ENCODE peak calls at places on chromosomes 1 and 21, in ten cellular contexts. One of them, this sample, is unnamed.

GRCh38 chr1:204493882-204494280 is 724 bp downstream of the PIK3C2B start:
- DNase-seq in activated CD8-positive, alpha-beta memory T cell treated with anti-CD3 and anti-CD28 coated beads, Interleukin-2, amount 50 U/mL, for 48 hours: peak
- DNase-seq in skeletal muscle cell: no peak
- DNase-seq in T follicular helper cell: peak
- DNase-seq in brain microvascular endothelial cell: peak
- DNase-seq in Panc1: no peak
- DNase-seq in hypothalamus: peak
- DNase-seq in AG08395: no peak
- DNase-seq in progenitor cell of endocrine pancreas: peak
- DNase-seq in stimulated activated CD8-positive, alpha-beta memory T cell treated with anti-CD3 and anti-CD28 coated beads, Interleukin-2, amount 100 ng/mL, for 1 hour: no peak
- DNase-seq in this sample: peak

GRCh38 chr1:88079036-88079435 is 605.0 kb upstream of the PKN2 start:
- DNase-seq in brain microvascular endothelial cell: no peak
- DNase-seq in T follicular helper cell: no peak
- DNase-seq in skeletal muscle cell: no peak
- DNase-seq in hypothalamus: no peak
- DNase-seq in progenitor cell of endocrine pancreas: no peak
- DNase-seq in stimulated activated CD8-positive, alpha-beta memory T cell treated with anti-CD3 and anti-CD28 coated beads, Interleukin-2, amount 100 ng/mL, for 1 hour: no peak
- DNase-seq in Panc1: no peak
- DNase-seq in activated CD8-positive, alpha-beta memory T cell treated with anti-CD3 and anti-CD28 coated beads, Interleukin-2, amount 50 U/mL, for 48 hours: no peak
- DNase-seq in AG08395: no peak
- DNase-seq in this sample: no peak

GRCh38 chr1:214314178-214314843 is 33.4 kb downstream of the SMYD2 start:
- DNase-seq in stimulated activated CD8-positive, alpha-beta memory T cell treated with anti-CD3 and anti-CD28 coated beads, Interleukin-2, amount 100 ng/mL, for 1 hour: no peak
- DNase-seq in hypothalamus: no peak
- DNase-seq in activated CD8-positive, alpha-beta memory T cell treated with anti-CD3 and anti-CD28 coated beads, Interleukin-2, amount 50 U/mL, for 48 hours: no peak
- DNase-seq in T follicular helper cell: no peak
- DNase-seq in progenitor cell of endocrine pancreas: no peak
- DNase-seq in brain microvascular endothelial cell: no peak
- DNase-seq in skeletal muscle cell: no peak
- DNase-seq in AG08395: no peak
- DNase-seq in Panc1: no peak
- DNase-seq in this sample: no peak

GRCh38 chr1:205531191-205532025 is 26.9 kb downstream of the CDK18 start:
- DNase-seq in Panc1: no peak
- DNase-seq in brain microvascular endothelial cell: no peak
- DNase-seq in hypothalamus: no peak
- DNase-seq in skeletal muscle cell: no peak
- DNase-seq in progenitor cell of endocrine pancreas: no peak
- DNase-seq in AG08395: no peak
- DNase-seq in T follicular helper cell: no peak
- DNase-seq in stimulated activated CD8-positive, alpha-beta memory T cell treated with anti-CD3 and anti-CD28 coated beads, Interleukin-2, amount 100 ng/mL, for 1 hour: no peak
- DNase-seq in activated CD8-positive, alpha-beta memory T cell treated with anti-CD3 and anti-CD28 coated beads, Interleukin-2, amount 50 U/mL, for 48 hours: no peak
- DNase-seq in this sample: no peak

GRCh38 chr1:94858276-94858675 is 38.1 kb downstream of the SLC44A3 start:
- DNase-seq in T follicular helper cell: no peak
- DNase-seq in hypothalamus: no peak
- DNase-seq in skeletal muscle cell: no peak
- DNase-seq in AG08395: no peak
- DNase-seq in activated CD8-positive, alpha-beta memory T cell treated with anti-CD3 and anti-CD28 coated beads, Interleukin-2, amount 50 U/mL, for 48 hours: no peak
- DNase-seq in stimulated activated CD8-positive, alpha-beta memory T cell treated with anti-CD3 and anti-CD28 coated beads, Interleukin-2, amount 100 ng/mL, for 1 hour: no peak
- DNase-seq in brain microvascular endothelial cell: no peak
- DNase-seq in progenitor cell of endocrine pancreas: no peak
- DNase-seq in Panc1: no peak
- DNase-seq in this sample: no peak

GRCh38 chr1:190551638-190552037 is 74.0 kb upstream of the BRINP3 start:
- DNase-seq in Panc1: no peak
- DNase-seq in AG08395: no peak
- DNase-seq in T follicular helper cell: no peak
- DNase-seq in skeletal muscle cell: no peak
- DNase-seq in activated CD8-positive, alpha-beta memory T cell treated with anti-CD3 and anti-CD28 coated beads, Interleukin-2, amount 50 U/mL, for 48 hours: no peak
- DNase-seq in hypothalamus: no peak
- DNase-seq in progenitor cell of endocrine pancreas: no peak
- DNase-seq in brain microvascular endothelial cell: no peak
- DNase-seq in stimulated activated CD8-positive, alpha-beta memory T cell treated with anti-CD3 and anti-CD28 coated beads, Interleukin-2, amount 100 ng/mL, for 1 hour: no peak
- DNase-seq in this sample: no peak

GRCh38 chr1:81635816-81636215 is 164.9 kb upstream of the ADGRL2 start:
- DNase-seq in stimulated activated CD8-positive, alpha-beta memory T cell treated with anti-CD3 and anti-CD28 coated beads, Interleukin-2, amount 100 ng/mL, for 1 hour: no peak
- DNase-seq in activated CD8-positive, alpha-beta memory T cell treated with anti-CD3 and anti-CD28 coated beads, Interleukin-2, amount 50 U/mL, for 48 hours: no peak
- DNase-seq in AG08395: no peak
- DNase-seq in progenitor cell of endocrine pancreas: no peak
- DNase-seq in T follicular helper cell: no peak
- DNase-seq in hypothalamus: no peak
- DNase-seq in brain microvascular endothelial cell: peak
- DNase-seq in skeletal muscle cell: no peak
- DNase-seq in Panc1: no peak
- DNase-seq in this sample: no peak

GRCh38 chr1:161382214-161383019 is 14.7 kb upstream of the CFAP126 start:
- DNase-seq in stimulated activated CD8-positive, alpha-beta memory T cell treated with anti-CD3 and anti-CD28 coated beads, Interleukin-2, amount 100 ng/mL, for 1 hour: no peak
- DNase-seq in brain microvascular endothelial cell: peak
- DNase-seq in Panc1: peak
- DNase-seq in T follicular helper cell: no peak
- DNase-seq in progenitor cell of endocrine pancreas: no peak
- DNase-seq in skeletal muscle cell: peak
- DNase-seq in activated CD8-positive, alpha-beta memory T cell treated with anti-CD3 and anti-CD28 coated beads, Interleukin-2, amount 50 U/mL, for 48 hours: no peak
- DNase-seq in AG08395: peak
- DNase-seq in hypothalamus: no peak
- DNase-seq in this sample: peak

GRCh38 chr1:237851209-237851845 is 39.4 kb downstream of the ZP4 start:
- DNase-seq in hypothalamus: peak
- DNase-seq in AG08395: no peak
- DNase-seq in brain microvascular endothelial cell: peak
- DNase-seq in stimulated activated CD8-positive, alpha-beta memory T cell treated with anti-CD3 and anti-CD28 coated beads, Interleukin-2, amount 100 ng/mL, for 1 hour: no peak
- DNase-seq in progenitor cell of endocrine pancreas: no peak
- DNase-seq in skeletal muscle cell: peak
- DNase-seq in T follicular helper cell: no peak
- DNase-seq in activated CD8-positive, alpha-beta memory T cell treated with anti-CD3 and anti-CD28 coated beads, Interleukin-2, amount 50 U/mL, for 48 hours: peak
- DNase-seq in Panc1: peak
- DNase-seq in this sample: peak

GRCh38 chr1:200298242-200298641 is 111.6 kb downstream of the ZNF281 start:
- DNase-seq in T follicular helper cell: no peak
- DNase-seq in progenitor cell of endocrine pancreas: no peak
- DNase-seq in brain microvascular endothelial cell: no peak
- DNase-seq in stimulated activated CD8-positive, alpha-beta memory T cell treated with anti-CD3 and anti-CD28 coated beads, Interleukin-2, amount 100 ng/mL, for 1 hour: no peak
- DNase-seq in hypothalamus: no peak
- DNase-seq in skeletal muscle cell: no peak
- DNase-seq in AG08395: no peak
- DNase-seq in Panc1: no peak
- DNase-seq in activated CD8-positive, alpha-beta memory T cell treated with anti-CD3 and anti-CD28 coated beads, Interleukin-2, amount 50 U/mL, for 48 hours: no peak
- DNase-seq in this sample: no peak

GRCh38 chr1:17892225-17892624 is 137.1 kb downstream of the ACTL8 start:
- DNase-seq in skeletal muscle cell: no peak
- DNase-seq in T follicular helper cell: no peak
- DNase-seq in AG08395: no peak
- DNase-seq in Panc1: no peak
- DNase-seq in brain microvascular endothelial cell: no peak
- DNase-seq in stimulated activated CD8-positive, alpha-beta memory T cell treated with anti-CD3 and anti-CD28 coated beads, Interleukin-2, amount 100 ng/mL, for 1 hour: no peak
- DNase-seq in activated CD8-positive, alpha-beta memory T cell treated with anti-CD3 and anti-CD28 coated beads, Interleukin-2, amount 50 U/mL, for 48 hours: no peak
- DNase-seq in hypothalamus: no peak
- DNase-seq in progenitor cell of endocrine pancreas: no peak
- DNase-seq in this sample: no peak

GRCh38 chr1:246161626-246162025 is 345.5 kb downstream of the SMYD3 start:
- DNase-seq in stimulated activated CD8-positive, alpha-beta memory T cell treated with anti-CD3 and anti-CD28 coated beads, Interleukin-2, amount 100 ng/mL, for 1 hour: no peak
- DNase-seq in skeletal muscle cell: peak
- DNase-seq in T follicular helper cell: no peak
- DNase-seq in brain microvascular endothelial cell: peak
- DNase-seq in hypothalamus: no peak
- DNase-seq in activated CD8-positive, alpha-beta memory T cell treated with anti-CD3 and anti-CD28 coated beads, Interleukin-2, amount 50 U/mL, for 48 hours: no peak
- DNase-seq in progenitor cell of endocrine pancreas: no peak
- DNase-seq in AG08395: peak
- DNase-seq in Panc1: no peak
- DNase-seq in this sample: no peak

GRCh38 chr1:27356628-27357280 is 10.0 kb downstream of the MAP3K6 start:
- DNase-seq in Panc1: no peak
- DNase-seq in AG08395: no peak
- DNase-seq in activated CD8-positive, alpha-beta memory T cell treated with anti-CD3 and anti-CD28 coated beads, Interleukin-2, amount 50 U/mL, for 48 hours: peak
- DNase-seq in stimulated activated CD8-positive, alpha-beta memory T cell treated with anti-CD3 and anti-CD28 coated beads, Interleukin-2, amount 100 ng/mL, for 1 hour: no peak
- DNase-seq in skeletal muscle cell: no peak
- DNase-seq in brain microvascular endothelial cell: no peak
- DNase-seq in progenitor cell of endocrine pancreas: no peak
- DNase-seq in T follicular helper cell: no peak
- DNase-seq in hypothalamus: no peak
- DNase-seq in this sample: no peak

GRCh38 chr1:3275471-3276340 is 178.8 kb upstream of the ARHGEF16 start:
- DNase-seq in progenitor cell of endocrine pancreas: no peak
- DNase-seq in stimulated activated CD8-positive, alpha-beta memory T cell treated with anti-CD3 and anti-CD28 coated beads, Interleukin-2, amount 100 ng/mL, for 1 hour: no peak
- DNase-seq in brain microvascular endothelial cell: peak
- DNase-seq in skeletal muscle cell: peak
- DNase-seq in AG08395: no peak
- DNase-seq in hypothalamus: no peak
- DNase-seq in T follicular helper cell: no peak
- DNase-seq in activated CD8-positive, alpha-beta memory T cell treated with anti-CD3 and anti-CD28 coated beads, Interleukin-2, amount 50 U/mL, for 48 hours: no peak
- DNase-seq in Panc1: no peak
- DNase-seq in this sample: no peak

GRCh38 chr21:44984792-44985440 is 45.1 kb downstream of the SLX9 start:
- DNase-seq in stimulated activated CD8-positive, alpha-beta memory T cell treated with anti-CD3 and anti-CD28 coated beads, Interleukin-2, amount 100 ng/mL, for 1 hour: no peak
- DNase-seq in activated CD8-positive, alpha-beta memory T cell treated with anti-CD3 and anti-CD28 coated beads, Interleukin-2, amount 50 U/mL, for 48 hours: no peak
- DNase-seq in brain microvascular endothelial cell: no peak
- DNase-seq in AG08395: no peak
- DNase-seq in Panc1: no peak
- DNase-seq in T follicular helper cell: no peak
- DNase-seq in hypothalamus: no peak
- DNase-seq in progenitor cell of endocrine pancreas: no peak
- DNase-seq in skeletal muscle cell: no peak
- DNase-seq in this sample: no peak

This sample was measured in RCC 7860.